ENCODE peak calls at places on chromosomes 12 and 14, in eight cellular contexts. K, R, W, H, Y, J, O and Z are unnamed samples.

GRCh38 chr12:40749863-40750262 is 57.6 kb downstream of the CNTN1 start:
- DNase-seq in Y (no peak), K (no peak), H (no peak), O (no peak), R (no peak), J (no peak), W (no peak), Z (no peak)

GRCh38 chr12:54038760-54039414 is 6.0 kb downstream of the HOXC5 start:
- DNase-seq in H (no peak), K (no peak), J (no peak), O (no peak), R (no peak), W (no peak), Y (no peak), Z (no peak)

GRCh38 chr14:56949828-56950227 is 139.5 kb upstream of the OTX2 start:
- DNase-seq in R (no peak), J (no peak), H (no peak), W (no peak), Y (no peak), K (no peak), O (no peak), Z (no peak)

GRCh38 chr14:26935733-26936132 is 337.9 kb upstream of the NOVA1 start:
- DNase-seq in K (no peak), Y (no peak), H (no peak), W (no peak), R (no peak), O (no peak), J (no peak), Z (no peak)

GRCh38 chr12:77537648-77538047 is 293.0 kb upstream of the NAV3 start:
- DNase-seq in R (no peak), H (no peak), J (no peak), O (no peak), K (no peak), Y (no peak), W (no peak), Z (no peak)

GRCh38 chr14:60647081-60647836 is 2.0 kb downstream of the SIX1 start:
- DNase-seq in Y (no peak), J (peak), H (no peak), K (peak), R (no peak), W (no peak), O (peak), Z (no peak)

GRCh38 chr14:24092110-24092959 is 1.8 kb upstream of the PCK2 start:
- DNase-seq in W (no peak), O (no peak), J (no peak), R (no peak), K (no peak), Y (no peak), H (no peak), Z (no peak)

GRCh38 chr12:12327802-12328201 is 22.2 kb downstream of the MANSC1 start:
- DNase-seq in H (no peak), R (no peak), K (no peak), J (peak), O (peak), W (no peak), Y (no peak), Z (peak)

GRCh38 chr12:49201595-49202295 is 12.9 kb upstream of the TUBA1A start:
- DNase-seq in R (no peak), H (no peak), O (peak), J (peak), W (no peak), Y (no peak), K (no peak), Z (peak)

GRCh38 chr12:5264006-5264405 is 167.9 kb upstream of the NTF3 start:
- DNase-seq in O (no peak), J (no peak), Y (no peak), R (no peak), H (no peak), K (no peak), W (no peak), Z (no peak)

GRCh38 chr14:105061428-105062047 is 3.7 kb downstream of the GPR132 start:
- DNase-seq in W (peak), R (peak), J (no peak), H (no peak), O (no peak), K (peak), Y (no peak), Z (no peak)

GRCh38 chr12:102388469-102388868 is 91.9 kb downstream of the IGF1 start:
- DNase-seq in Y (no peak), W (no peak), O (no peak), J (no peak), R (no peak), K (no peak), H (no peak), Z (no peak)

GRCh38 chr12:67193705-67194104 is 75.5 kb upstream of the CAND1 start:
- DNase-seq in K (no peak), J (peak), W (no peak), Y (no peak), R (no peak), H (no peak), O (peak), Z (peak)